ENCODE peak calls at places on chromosomes 11 and 22, in six cellular contexts. V is natural killer cell; O is dorsolateral prefrontal cortex; Z is HEK293T; J is cerebellar nuclear complex; N is activated effector memory CD4-positive, alpha-beta T cell treated with anti-CD3 and anti-CD28 coated beads, Interleukin-2, amount 50 U/mL, for 16 hours. S is an unnamed sample.

GRCh38 chr11:86458294-86459001 is 83.8 kb downstream of the CCDC81 start:
- DNase-seq in J (no peak), N (no peak), O (no peak), V (no peak), Z (no peak), S (no peak)

GRCh38 chr11:11842426-11843008 is 745 bp downstream of the USP47 start:
- DNase-seq in O (no peak), J (peak), N (peak), Z (peak), V (peak), S (peak)

GRCh38 chr22:36331912-36332622 is 55.7 kb downstream of the MYH9 start:
- DNase-seq in V (peak), Z (no peak), J (no peak), N (peak), O (no peak), S (peak)

GRCh38 chr11:19597194-19597593 is 115.4 kb upstream of the NAV2 start:
- DNase-seq in J (no peak), N (no peak), Z (no peak), O (no peak), V (no peak), S (no peak)

GRCh38 chr11:19094859-19095258 is 22.1 kb upstream of the ZDHHC13 start:
- DNase-seq in O (no peak), N (no peak), Z (no peak), J (no peak), V (no peak), S (no peak)

GRCh38 chr22:25488244-25489020 is 76.0 kb upstream of the GRK3 start:
- DNase-seq in Z (peak), N (peak), O (no peak), J (no peak), V (no peak), S (peak)

GRCh38 chr22:24693359-24693758 is 81.2 kb downstream of the PIWIL3 start:
- DNase-seq in J (no peak), O (no peak), N (no peak), V (no peak), Z (no peak), S (no peak)

GRCh38 chr11:9651899-9652748 is 11.8 kb upstream of the SWAP70 start:
- DNase-seq in N (no peak), V (no peak), Z (no peak), J (no peak), O (no peak), S (no peak)

GRCh38 chr11:117226388-117227385 is 5.2 kb downstream of the PCSK7 start:
- DNase-seq in V (no peak), N (peak), O (no peak), J (no peak), Z (peak), S (no peak)

GRCh38 chr22:30857791-30858190 is 110.8 kb downstream of the MORC2 start:
- DNase-seq in O (no peak), N (no peak), V (no peak), Z (peak), J (no peak), S (no peak)

GRCh38 chr11:112689851-112690250 is 271.4 kb upstream of the NCAM1 start:
- DNase-seq in Z (no peak), J (no peak), N (no peak), V (no peak), O (no peak), S (no peak)

GRCh38 chr22:38402204-38402603 is 52.8 kb downstream of the KCNJ4 start:
- DNase-seq in N (no peak), V (no peak), Z (peak), O (no peak), J (no peak), S (no peak)

GRCh38 chr11:64739871-64740270 is 4.1 kb downstream of the RASGRP2 start:
- DNase-seq in V (no peak), N (no peak), J (no peak), O (no peak), Z (no peak), S (no peak)

GRCh38 chr11:114598461-114598860 is 2.9 kb upstream of the NXPE4 start:
- DNase-seq in N (no peak), Z (no peak), V (no peak), O (no peak), J (no peak), S (no peak)

S was measured in NK-92 treated with Interleukin-12 subunit alpha and Interleukin-12 subunit beta, amount 100 ng/mL, for 24 hours.